ENCODE peak calls at places on chromosomes 6 and 20, in eight cellular contexts. P, T, K, D, G, Y, V and J are unnamed samples.

GRCh38 chr6:113763883-113764282 is 93.3 kb upstream of the MARCKS start:
- DNase-seq in V (no peak), T (no peak), P (no peak), Y (peak), K (peak), D (no peak), G (peak), J (no peak)

GRCh38 chr6:157229219-157229607 is 94.1 kb downstream of the TMEM242 start:
- DNase-seq in D (no peak), K (no peak), G (no peak), T (no peak), P (no peak), V (no peak), Y (no peak), J (peak)

GRCh38 chr6:151904631-151905030 is 97.1 kb downstream of the ESR1 start:
- DNase-seq in P (no peak), G (no peak), V (no peak), K (no peak), D (no peak), T (no peak), Y (no peak), J (no peak)

GRCh38 chr20:56362833-56363413 is 4.1 kb downstream of the FAM210B start:
- DNase-seq in Y (peak), P (no peak), G (no peak), T (no peak), D (no peak), V (no peak), K (peak), J (no peak)

GRCh38 chr20:32385541-32385940 is 27.4 kb downstream of the ASXL1 start:
- DNase-seq in D (no peak), T (no peak), K (no peak), V (no peak), P (no peak), G (no peak), Y (peak), J (no peak)

GRCh38 chr6:1496836-1497592 is 107.6 kb downstream of the FOXF2 start:
- DNase-seq in D (no peak), K (no peak), V (no peak), P (no peak), G (no peak), T (no peak), Y (no peak), J (peak)

GRCh38 chr6:106966671-106967522 is 7.6 kb downstream of the CD24 start:
- DNase-seq in V (no peak), D (peak), Y (no peak), G (no peak), P (no peak), T (no peak), K (no peak), J (no peak)

GRCh38 chr6:40543776-40544175 is 43.4 kb downstream of the LRFN2 start:
- DNase-seq in D (no peak), P (no peak), K (peak), T (no peak), G (no peak), V (no peak), Y (no peak), J (no peak)

GRCh38 chr6:32529697-32530429 is at the start of gene HLA-DRB5:
- DNase-seq in K (peak), Y (no peak), P (no peak), V (no peak), T (peak), G (no peak), D (peak), J (no peak)

GRCh38 chr20:38055294-38055693 is 21.7 kb downstream of the RPRD1B start:
- DNase-seq in G (no peak), K (no peak), V (no peak), P (no peak), T (no peak), Y (peak), D (no peak), J (no peak)

GRCh38 chr6:143097224-143097795 is 36.6 kb downstream of the AIG1 start:
- DNase-seq in V (peak), K (no peak), G (no peak), P (no peak), Y (no peak), T (no peak), D (no peak), J (no peak)

GRCh38 chr6:42921801-42922200 is 5.9 kb downstream of the PTCRA start:
- DNase-seq in G (no peak), T (no peak), V (no peak), D (no peak), P (no peak), Y (no peak), K (no peak), J (no peak)

GRCh38 chr6:44228836-44229235 is 5.4 kb downstream of the SLC29A1 start:
- DNase-seq in T (no peak), Y (peak), G (no peak), K (no peak), D (no peak), P (no peak), V (no peak), J (no peak)

GRCh38 chr20:47776639-47777038 is 8.6 kb downstream of the SULF2 start:
- DNase-seq in P (no peak), T (no peak), K (no peak), V (no peak), G (no peak), D (no peak), Y (no peak), J (no peak)

GRCh38 chr20:61765081-61765870 is 300.4 kb downstream of the TAF4 start:
- DNase-seq in D (no peak), G (no peak), K (no peak), Y (no peak), T (no peak), V (no peak), P (no peak), J (no peak)

GRCh38 chr6:12661690-12662089 is 54.9 kb upstream of the PHACTR1 start:
- DNase-seq in K (no peak), P (no peak), Y (no peak), V (no peak), D (no peak), G (no peak), T (no peak), J (no peak)

GRCh38 chr20:6613280-6613861 is 154.1 kb upstream of the BMP2 start:
- DNase-seq in T (no peak), D (no peak), V (no peak), P (no peak), K (peak), G (no peak), Y (no peak), J (no peak)

GRCh38 chr20:21713901-21714296 is 8.4 kb downstream of the PAX1 start:
- DNase-seq in K (no peak), P (no peak), D (no peak), Y (no peak), G (no peak), T (no peak), V (no peak), J (peak)

GRCh38 chr6:38234141-38234540 is 405.6 kb downstream of the BTBD9 start:
- DNase-seq in G (no peak), T (no peak), V (no peak), D (no peak), P (no peak), Y (no peak), K (peak), J (peak)

GRCh38 chr20:58854638-58855471 is 2.3 kb downstream of the GNAS start:
- DNase-seq in Y (peak), K (peak), T (no peak), V (no peak), P (no peak), G (no peak), D (no peak), J (peak)
- H3K4me3 ChIP-seq in Y (peak), K (no peak), T (no peak), V (no peak), P (no peak), G (peak), D (no peak), J (peak)

DNA sequence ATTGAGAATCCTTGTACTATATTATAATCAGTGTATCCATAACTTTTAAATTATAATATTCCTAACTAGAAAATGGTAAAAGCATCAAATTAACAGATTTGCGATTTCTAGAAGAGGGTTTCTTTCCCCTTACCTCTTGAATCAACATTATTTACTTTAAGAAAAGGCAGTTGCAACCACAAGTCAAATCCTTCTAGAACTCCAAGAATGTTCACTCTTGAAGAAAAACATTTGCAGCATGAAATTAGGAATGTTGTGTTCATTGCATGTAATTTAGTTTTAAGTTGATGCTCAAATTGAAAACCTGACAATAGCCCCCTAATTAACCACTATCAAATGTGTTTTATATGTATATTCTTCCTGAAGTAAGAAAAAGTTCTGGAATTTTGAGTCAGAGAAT is 2.3 kb upstream of the REV3L start:
- DNase-seq in G (no peak), T (peak), P (no peak), Y (no peak), K (no peak), V (no peak), D (no peak), J (no peak)
- H3K4me3 ChIP-seq in G (no peak), T (no peak), P (peak), Y (peak), K (no peak), V (no peak), D (no peak), J (no peak)

DNA sequence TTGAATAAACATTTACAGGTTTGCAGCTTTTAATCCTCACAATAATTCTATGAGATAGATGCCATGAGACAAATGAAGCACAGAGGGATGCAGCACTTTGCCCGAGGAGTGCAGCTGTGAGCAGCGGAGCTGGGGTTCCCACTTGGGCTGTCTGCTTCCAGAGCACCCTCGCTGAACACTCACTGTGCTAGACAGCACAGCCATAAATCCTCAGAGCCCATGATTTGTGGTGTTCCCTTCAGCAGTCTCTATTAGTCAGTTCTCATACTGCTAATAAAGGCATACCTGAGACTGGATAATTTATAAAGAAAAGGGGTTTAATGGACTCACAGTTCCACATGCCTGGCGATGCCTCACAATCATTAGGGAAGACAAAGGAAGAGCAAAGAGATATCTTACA is 25.2 kb upstream of the CTAGE9 start:
- DNase-seq in K (no peak), T (no peak), G (no peak), D (no peak), V (no peak), P (no peak), Y (no peak), J (no peak)
- H3K4me3 ChIP-seq in K (no peak), T (no peak), G (no peak), D (no peak), V (no peak), P (no peak), Y (no peak), J (no peak)

DNA sequence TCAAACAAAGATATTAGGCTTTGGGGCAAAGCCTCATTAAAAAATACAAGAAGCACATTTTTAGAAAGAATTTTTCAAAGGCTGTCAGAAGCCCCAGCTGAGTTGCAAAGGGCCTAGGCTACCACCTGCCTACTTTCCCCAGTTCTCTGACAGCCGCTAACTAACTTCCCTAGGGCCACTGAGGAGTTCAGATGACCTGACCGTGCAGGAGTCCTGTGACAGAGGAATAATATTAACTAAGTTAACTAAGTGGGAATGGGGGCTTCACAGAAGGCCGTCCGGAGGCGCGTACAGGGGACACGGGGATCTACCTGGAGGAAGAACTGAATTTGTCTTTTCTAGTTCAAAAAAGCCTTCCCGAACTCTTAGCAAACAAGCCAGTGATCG is 884 bp downstream of the MCHR2 start:
- DNase-seq in P (no peak), Y (no peak), T (no peak), D (no peak), K (peak), V (no peak), G (no peak), J (peak)
- H3K4me3 ChIP-seq in P (no peak), Y (peak), T (no peak), D (peak), K (no peak), V (no peak), G (peak), J (peak)